ENCODE peak calls at places on chromosomes 16 and 17, in eight cellular contexts. One of them, this sample, is unnamed.

GRCh38 chr17:43372273-43372911 is 26.4 kb upstream of the ARL4D start:
- DNase-seq in esophagus squamous epithelium: no peak
- DNase-seq in left kidney: peak; percentile 66
- DNase-seq in Daoy: no peak
- DNase-seq in AG08396: no peak
- DNase-seq in mammary epithelial cell: no peak
- DNase-seq in Right ventricle myocardium superior: no peak
- DNase-seq in EL: no peak
- DNase-seq in this sample: no peak

GRCh38 chr17:77811521-77811920 is 147.0 kb upstream of the TNRC6C start:
- DNase-seq in esophagus squamous epithelium: no peak
- DNase-seq in left kidney: no peak
- DNase-seq in Daoy: no peak
- DNase-seq in AG08396: no peak
- DNase-seq in mammary epithelial cell: no peak
- DNase-seq in Right ventricle myocardium superior: peak; percentile 13
- DNase-seq in EL: no peak
- DNase-seq in this sample: no peak

GRCh38 chr17:4480929-4481898 is 17.5 kb upstream of the SPNS2 start:
- DNase-seq in esophagus squamous epithelium: no peak
- DNase-seq in left kidney: peak; percentile 53
- DNase-seq in Daoy: no peak
- DNase-seq in AG08396: no peak
- DNase-seq in mammary epithelial cell: no peak
- DNase-seq in Right ventricle myocardium superior: no peak
- DNase-seq in EL: no peak
- DNase-seq in this sample: no peak

GRCh38 chr16:78984324-78984723 is 616.2 kb downstream of the MAF start:
- DNase-seq in esophagus squamous epithelium: no peak
- DNase-seq in left kidney: no peak
- DNase-seq in Daoy: peak; percentile 59
- DNase-seq in AG08396: no peak
- DNase-seq in mammary epithelial cell: no peak
- DNase-seq in Right ventricle myocardium superior: no peak
- DNase-seq in EL: no peak
- DNase-seq in this sample: no peak

GRCh38 chr17:76707985-76708807 is 2.6 kb downstream of the MXRA7 start:
- DNase-seq in esophagus squamous epithelium: no peak
- DNase-seq in left kidney: peak; percentile 68
- DNase-seq in Daoy: no peak
- DNase-seq in AG08396: peak; percentile 50
- DNase-seq in mammary epithelial cell: no peak
- DNase-seq in Right ventricle myocardium superior: peak; percentile 55
- DNase-seq in EL: no peak
- DNase-seq in this sample: no peak

GRCh38 chr16:21952040-21952792 is 945 bp upstream of the UQCRC2 start:
- DNase-seq in esophagus squamous epithelium: no peak
- DNase-seq in left kidney: peak; percentile 86
- DNase-seq in Daoy: peak; percentile 67
- DNase-seq in AG08396: peak; percentile 55
- DNase-seq in mammary epithelial cell: peak; percentile 70
- DNase-seq in Right ventricle myocardium superior: peak; percentile 80
- DNase-seq in EL: peak; percentile 71
- DNase-seq in this sample: peak; percentile 48

GRCh38 chr17:38428643-38429371 is 543 bp downstream of the ARHGAP23 start:
- DNase-seq in esophagus squamous epithelium: no peak
- DNase-seq in left kidney: peak; percentile 63
- DNase-seq in Daoy: peak; percentile 45
- DNase-seq in AG08396: peak; percentile 73
- DNase-seq in mammary epithelial cell: no peak
- DNase-seq in Right ventricle myocardium superior: peak; percentile 79
- DNase-seq in EL: peak; percentile 77
- DNase-seq in this sample: no peak

GRCh38 chr16:741986-742629 is 1.3 kb upstream of the CIAO3 start:
- DNase-seq in esophagus squamous epithelium: no peak
- DNase-seq in left kidney: no peak
- DNase-seq in Daoy: no peak
- DNase-seq in AG08396: no peak
- DNase-seq in mammary epithelial cell: no peak
- DNase-seq in Right ventricle myocardium superior: no peak
- DNase-seq in EL: no peak
- DNase-seq in this sample: no peak

GRCh38 chr16:60137891-60138290 is 1403.8 kb upstream of the GOT2 start:
- DNase-seq in esophagus squamous epithelium: no peak
- DNase-seq in left kidney: no peak
- DNase-seq in Daoy: no peak
- DNase-seq in AG08396: no peak
- DNase-seq in mammary epithelial cell: no peak
- DNase-seq in Right ventricle myocardium superior: no peak
- DNase-seq in EL: peak; percentile 64
- DNase-seq in this sample: no peak

GRCh38 chr17:29051194-29051593 is 8.3 kb downstream of the PIPOX start:
- DNase-seq in esophagus squamous epithelium: no peak
- DNase-seq in left kidney: no peak
- DNase-seq in Daoy: no peak
- DNase-seq in AG08396: no peak
- DNase-seq in mammary epithelial cell: no peak
- DNase-seq in Right ventricle myocardium superior: no peak
- DNase-seq in EL: no peak
- DNase-seq in this sample: no peak

GRCh38 chr17:70235252-70235651 is 65.9 kb downstream of the KCNJ2 start:
- DNase-seq in esophagus squamous epithelium: no peak
- DNase-seq in left kidney: no peak
- DNase-seq in Daoy: no peak
- DNase-seq in AG08396: no peak
- DNase-seq in mammary epithelial cell: no peak
- DNase-seq in Right ventricle myocardium superior: no peak
- DNase-seq in EL: no peak
- DNase-seq in this sample: no peak